ENCODE peak calls at places on chromosomes 13 and 19, in eight cellular contexts. H is stomach, A is tibial nerve, R is A549, J is breast epithelium, F is upper lobe of left lung, C is body of pancreas, T is uterus. X is an unnamed sample. For H3K4me1, the result is how much of the 10 kb centered on the place peaks cover.

GRCh38 chr19:10554760-10555612 is 10.8 kb downstream of the KRI1 start:
- DNase-seq in H (no peak), A (no peak), R (no peak), J (peak), F (peak), C (no peak), T (no peak), X (no peak)

GRCh38 chr19:40735003-40735771 is 15.1 kb downstream of the ACTMAP start:
- DNase-seq in H (no peak), A (no peak), R (no peak), J (no peak), F (no peak), C (no peak), T (no peak), X (no peak)

GRCh38 chr13:21481359-21481758 is 22.3 kb upstream of the ZDHHC20 start:
- DNase-seq in H (no peak), A (no peak), R (no peak), J (no peak), F (no peak), C (no peak), T (no peak), X (no peak)

GRCh38 chr19:18364826-18365528 is 21.0 kb upstream of the GDF15 start:
- DNase-seq in H (peak), A (no peak), R (peak), J (peak), F (no peak), C (peak), T (peak), X (peak)

GRCh38 chr13:76937416-76937815 is 10.9 kb upstream of the ACOD1 start:
- DNase-seq in H (no peak), A (no peak), R (peak), J (no peak), F (no peak), C (no peak), T (no peak), X (no peak)

GRCh38 chr19:31112158-31112557 is 237.1 kb downstream of the TSHZ3 start:
- DNase-seq in H (no peak), A (no peak), R (no peak), J (no peak), F (no peak), C (no peak), T (no peak), X (no peak)

GRCh38 chr19:1455336-1456120 is 5.6 kb downstream of the APC2 start:
- DNase-seq in H (peak), A (no peak), R (peak), J (peak), F (peak), C (peak), T (no peak), X (no peak)

GRCh38 chr19:38702278-38702677 is 42.0 kb downstream of the CAPN12 start:
- DNase-seq in H (no peak), A (no peak), R (no peak), J (no peak), F (no peak), C (no peak), T (no peak), X (no peak)

GRCh38 chr13:24087611-24088235 is 72.8 kb upstream of the SPATA13 start:
- DNase-seq in H (peak), A (no peak), R (no peak), J (no peak), F (no peak), C (peak), T (no peak), X (no peak)

GRCh38 chr19:17950310-17951150 is 16.4 kb upstream of the KCNN1 start:
- DNase-seq in H (no peak), A (no peak), R (no peak), J (no peak), F (peak), C (no peak), T (no peak), X (no peak)

GRCh38 chr13:77429320-77430142 is 102.6 kb upstream of the MYCBP2 start:
- DNase-seq in H (no peak), A (no peak), R (no peak), J (no peak), F (no peak), C (no peak), T (no peak), X (peak)

GRCh38 chr19:53553865-53554791 is 16.2 kb downstream of the ZNF331 start:
- DNase-seq in H (peak), A (peak), R (no peak), J (peak), F (peak), C (peak), T (peak), X (peak)

GRCh38 chr13:99626461-99627082 is 125.3 kb downstream of the TM9SF2 start:
- DNase-seq in H (no peak), A (no peak), R (no peak), J (no peak), F (no peak), C (peak), T (peak), X (peak)

GRCh38 chr13:51765142-51765515 is 38.8 kb downstream of the DHRS12 start:
- DNase-seq in H (no peak), A (no peak), R (no peak), J (no peak), F (no peak), C (no peak), T (no peak), X (no peak)

GRCh38 chr19:29385191-29385795 is 140.5 kb upstream of the VSTM2B start:
- DNase-seq in H (no peak), A (no peak), R (no peak), J (no peak), F (peak), C (no peak), T (no peak), X (no peak)

GRCh38 chr13:97254809-97255208 is 32.7 kb downstream of the MBNL2 start:
- DNase-seq in H (no peak), A (no peak), R (no peak), J (no peak), F (no peak), C (no peak), T (no peak), X (no peak)

GRCh38 chr13:97257228-97257755 is 35.2 kb downstream of the MBNL2 start:
- DNase-seq in H (no peak), A (no peak), R (no peak), J (no peak), F (no peak), C (no peak), T (no peak), X (no peak)

GRCh38 chr13:97253581-97254293 is 31.6 kb downstream of the MBNL2 start:
- DNase-seq in H (no peak), A (no peak), R (no peak), J (no peak), F (no peak), C (no peak), T (no peak), X (no peak)

GRCh38 chr13:97256343-97256783 is 34.2 kb downstream of the MBNL2 start:
- DNase-seq in H (no peak), A (no peak), R (peak), J (no peak), F (no peak), C (peak), T (no peak), X (no peak)

DNA sequence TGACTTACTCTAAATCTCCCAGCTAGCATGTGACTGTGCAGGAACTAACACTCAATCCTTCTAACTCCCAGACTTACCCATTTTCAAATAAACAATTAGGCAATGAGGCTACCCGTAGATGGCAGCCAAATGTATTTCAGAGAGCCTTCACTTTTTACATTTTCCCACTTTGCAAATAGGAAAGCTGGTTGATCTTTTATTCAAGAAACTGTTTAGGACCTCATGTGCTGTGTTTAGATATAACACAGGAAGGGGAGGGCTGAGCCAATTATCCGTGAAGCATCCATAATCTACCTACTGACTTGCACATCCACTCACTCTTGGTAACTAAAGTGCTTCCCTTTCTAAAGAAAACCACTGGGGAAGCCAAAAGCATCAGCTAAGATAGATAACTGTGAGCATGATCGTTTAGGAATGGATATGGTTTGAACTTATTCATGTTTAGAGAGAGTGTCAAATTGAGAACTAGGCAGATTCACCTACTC is 33.4 kb downstream of the MBNL2 start:
- DNase-seq in H (no peak), A (no peak), R (no peak), J (no peak), F (no peak), C (no peak), T (no peak), X (no peak)
- H3K4me1 ChIP-seq in H (half or more), A (half or more), R (half or more), J (under half), F (half or more), C (half or more), T (under half), X (under half)

GRCh38 chr19:4645718-4646117 is 6.4 kb downstream of the TNFAIP8L1 start:
- DNase-seq in H (no peak), A (no peak), R (no peak), J (no peak), F (no peak), C (no peak), T (no peak), X (no peak)

GRCh38 chr19:4650159-4650558 is 10.8 kb downstream of the TNFAIP8L1 start:
- DNase-seq in H (no peak), A (no peak), R (no peak), J (no peak), F (no peak), C (no peak), T (no peak), X (no peak)

GRCh38 chr19:4652075-4652474 is 12.8 kb downstream of the TNFAIP8L1 start:
- DNase-seq in H (no peak), A (no peak), R (no peak), J (no peak), F (peak), C (no peak), T (no peak), X (no peak)

GRCh38 chr19:4649392-4650094 is 10.2 kb downstream of the TNFAIP8L1 start:
- DNase-seq in H (no peak), A (no peak), R (no peak), J (no peak), F (no peak), C (no peak), T (no peak), X (no peak)

GRCh38 chr19:4647676-4648644 is 8.6 kb downstream of the TNFAIP8L1 start:
- DNase-seq in H (no peak), A (peak), R (no peak), J (peak), F (no peak), C (peak), T (peak), X (no peak)
- TF ChIP-seq POLR2A in H (no peak), A (no peak), R (no peak), J (no peak), F (no peak), C (no peak), T (no peak), X (no peak)

DNA sequence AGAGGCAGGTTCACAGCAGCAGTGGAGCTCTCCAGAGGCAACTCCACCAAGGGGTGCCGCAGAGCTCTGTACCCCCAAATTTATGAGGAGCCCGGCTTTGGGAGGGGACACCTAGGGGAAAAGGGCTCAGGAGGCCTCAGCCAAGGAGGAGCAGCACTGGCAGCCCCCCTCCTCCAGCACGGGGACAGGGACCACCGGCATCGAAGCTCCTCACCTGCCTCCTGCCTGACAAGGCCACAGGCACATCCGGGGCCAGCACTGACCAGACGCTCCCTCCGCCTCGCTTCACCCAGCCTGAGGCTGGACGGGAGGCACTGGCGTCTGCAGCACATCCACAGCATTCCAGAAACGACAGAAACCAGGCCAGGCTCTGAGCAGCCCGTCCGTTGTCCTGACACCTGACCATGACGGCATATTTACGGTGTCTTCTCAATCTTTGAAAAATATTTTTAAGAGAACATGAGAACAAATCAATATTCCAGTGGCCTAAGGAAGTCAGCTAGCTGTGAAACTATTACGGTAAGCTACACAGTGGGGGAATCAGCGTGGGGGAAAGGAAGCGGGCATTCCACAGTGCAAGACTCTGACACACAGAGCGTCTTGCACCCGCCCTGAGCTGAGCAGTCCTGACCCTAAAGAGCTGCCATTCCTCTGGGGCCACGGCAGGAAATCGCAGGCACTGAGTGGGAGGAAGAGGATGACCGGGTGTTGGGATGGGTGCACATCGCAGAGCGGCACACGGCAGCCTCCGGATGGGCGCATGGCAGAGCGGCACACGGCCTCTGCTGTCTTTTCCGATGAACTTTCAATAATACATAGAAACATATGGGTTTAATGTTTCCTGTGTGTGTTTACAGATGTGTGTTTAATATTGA is 26.8 kb downstream of the RASA3 start:
- DNase-seq in H (no peak), A (peak), R (no peak), J (no peak), F (peak), C (peak), T (peak), X (no peak)
- H3K4me1 ChIP-seq in H (half or more), A (under half), R (under half), J (under half), F (under half), C (under half), T (under half), X (under half)

GRCh38 chr19:35214766-35215422 is 13.6 kb downstream of the FAM187B start:
- DNase-seq in H (no peak), A (no peak), R (no peak), J (no peak), F (no peak), C (no peak), T (no peak), X (no peak)

GRCh38 chr19:35209646-35210045 is 18.9 kb downstream of the FAM187B start:
- DNase-seq in H (no peak), A (no peak), R (no peak), J (no peak), F (no peak), C (no peak), T (no peak), X (no peak)

GRCh38 chr19:35212241-35212640 is 16.3 kb downstream of the FAM187B start:
- DNase-seq in H (no peak), A (no peak), R (no peak), J (no peak), F (no peak), C (no peak), T (no peak), X (no peak)

GRCh38 chr19:35213678-35214632 is 14.6 kb downstream of the FAM187B start:
- DNase-seq in H (peak), A (peak), R (peak), J (peak), F (peak), C (peak), T (peak), X (peak)

GRCh38 chr19:35211545-35212230 is 16.9 kb downstream of the FAM187B start:
- DNase-seq in H (peak), A (peak), R (no peak), J (peak), F (no peak), C (peak), T (peak), X (peak)
- TF ChIP-seq POLR2A in H (no peak), A (peak), R (no peak), J (no peak), F (no peak), C (peak), T (no peak), X (no peak)

GRCh38 chr19:6270076-6270745 is 9.6 kb downstream of the MLLT1 start:
- DNase-seq in H (no peak), A (no peak), R (no peak), J (no peak), F (peak), C (no peak), T (peak), X (no peak)
- H3K4me1 ChIP-seq in H (half or more), A (under half), R (under half), J (under half), F (half or more), C (half or more), T (under half), X (half or more)

DNA sequence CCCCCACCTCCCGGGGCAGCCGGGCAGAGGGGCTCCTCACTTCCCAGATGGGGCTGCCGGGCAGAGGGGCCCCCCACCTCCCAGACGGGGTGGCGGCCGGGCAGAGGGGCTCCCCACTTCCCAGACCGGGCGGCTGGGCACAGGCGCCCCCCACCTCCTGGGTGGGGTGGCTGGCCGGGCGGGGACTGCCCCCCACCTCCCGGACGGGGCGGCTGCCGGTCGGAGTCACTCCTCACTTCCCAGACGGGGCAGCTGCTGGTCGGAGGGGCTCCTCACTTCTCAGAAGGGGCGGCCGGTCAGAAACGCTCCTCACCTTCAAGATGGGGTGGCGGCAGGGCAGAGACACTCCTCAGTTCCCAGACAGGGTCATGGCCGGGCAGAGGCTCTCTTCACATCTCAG is 43.9 kb downstream of the ZNF730 start:
- DNase-seq in H (no peak), A (no peak), R (no peak), J (no peak), F (peak), C (no peak), T (no peak), X (no peak)
- TF ChIP-seq POLR2A in H (no peak), A (no peak), R (no peak), J (no peak), F (no peak), C (no peak), T (no peak), X (no peak)

GRCh38 chr13:114097893-114098688 is 34.3 kb downstream of the RASA3 start:
- DNase-seq in H (no peak), A (peak), R (no peak), J (no peak), F (peak), C (peak), T (peak), X (no peak)
- H3K4me1 ChIP-seq in H (under half), A (under half), R (under half), J (under half), F (under half), C (under half), T (under half), X (under half)

GRCh38 chr19:55640043-55640576 is 692 bp upstream of the ZNF580 start:
- DNase-seq in H (peak), A (no peak), R (no peak), J (no peak), F (peak), C (peak), T (peak), X (peak)
- TF ChIP-seq POLR2A in H (no peak), A (no peak), R (peak), J (no peak), F (no peak), C (no peak), T (no peak), X (no peak)

GRCh38 chr19:45096700-45097099 is 3.7 kb downstream of the PPP1R37 start:
- DNase-seq in H (no peak), A (no peak), R (no peak), J (no peak), F (no peak), C (no peak), T (no peak), X (no peak)
- H3K4me1 ChIP-seq in H (half or more), A (under half), R (half or more), J (under half), F (under half), C (half or more), T (under half), X (under half)

X was measured in prostate gland.